ENCODE peak calls at places on chromosomes 2 and 18, in six cellular contexts. D is KBM-7; R is GM23338; F is Calu3; V is activated gamma-delta T cell treated with Interleukin-2 at 50 U/mL for 16 hours; J is activated T-cell treated with anti-CD3 and anti-CD28 coated beads, Interleukin-2, amount 50 U/mL, for 72 hours. A is an unnamed sample.

GRCh38 chr2:174412256-174412655 is 16.7 kb downstream of the SCRN3 start:
- DNase-seq in D (no peak), R (no peak), J (no peak), F (no peak), V (no peak), A (no peak)

GRCh38 chr18:48583568-48583967 is 44.7 kb downstream of the CTIF start:
- DNase-seq in F (no peak), R (no peak), V (no peak), J (no peak), D (no peak), A (no peak)

GRCh38 chr2:19299522-19299921 is 58.9 kb downstream of the OSR1 start:
- DNase-seq in F (no peak), J (no peak), R (no peak), V (no peak), D (no peak), A (no peak)

GRCh38 chr18:76258209-76258608 is 236.8 kb downstream of the ZNF516 start:
- DNase-seq in J (no peak), V (no peak), R (no peak), D (no peak), F (no peak), A (no peak)

GRCh38 chr2:205700331-205701132 is 18.2 kb downstream of the NRP2 start:
- DNase-seq in J (peak), R (no peak), D (peak), F (no peak), V (no peak), A (no peak)

GRCh38 chr2:218583983-218584850 is 15.6 kb downstream of the CNOT9 start:
- DNase-seq in J (no peak), F (no peak), R (peak), V (no peak), D (no peak), A (no peak)

GRCh38 chr2:17710547-17711248 is 42.9 kb downstream of the SMC6 start:
- DNase-seq in D (no peak), R (no peak), J (no peak), V (no peak), F (no peak), A (no peak)

GRCh38 chr2:24793752-24794477 is 690 bp downstream of the CENPO start:
- DNase-seq in J (peak), F (no peak), V (no peak), R (peak), D (peak), A (no peak)